ENCODE peak calls at places on chromosomes 2 and 18, in six cellular contexts. F, Z, Q, J, M and B are unnamed samples.

GRCh38 chr2:237556773-237557632 is 9.4 kb upstream of the PRLH start:
- DNase-seq in F (no peak), Z (no peak), Q (no peak), J (no peak), M (no peak), B (no peak)

GRCh38 chr2:222424729-222425671 is 657 bp downstream of the SGPP2 start:
- DNase-seq in F (no peak), Z (no peak), Q (peak; percentile 11), J (no peak), M (no peak), B (peak; percentile 16)

GRCh38 chr2:10188211-10188610 is 65.7 kb downstream of the RRM2 start:
- DNase-seq in F (no peak), Z (peak; percentile 28), Q (no peak), J (no peak), M (no peak), B (peak; percentile 38)

GRCh38 chr2:150477347-150477746 is 10.1 kb downstream of the RND3 start:
- DNase-seq in F (no peak), Z (no peak), Q (no peak), J (no peak), M (peak; percentile 27), B (no peak)

GRCh38 chr18:13513015-13513414 is 213.3 kb downstream of the FAM210A start:
- DNase-seq in F (no peak), Z (no peak), Q (no peak), J (peak; percentile 58), M (no peak), B (no peak)

GRCh38 chr2:174540893-174541292 is 54.1 kb upstream of the GPR155 start:
- DNase-seq in F (no peak), Z (no peak), Q (no peak), J (no peak), M (no peak), B (no peak)

GRCh38 chr18:53268455-53268854 is 928.5 kb downstream of the DCC start:
- DNase-seq in F (no peak), Z (no peak), Q (no peak), J (no peak), M (no peak), B (no peak)

GRCh38 chr2:134283701-134284100 is 29.8 kb downstream of the MGAT5 start:
- DNase-seq in F (no peak), Z (no peak), Q (no peak), J (no peak), M (no peak), B (no peak)

GRCh38 chr2:164589522-164589921 is 31.8 kb downstream of the GRB14 start:
- DNase-seq in F (no peak), Z (no peak), Q (no peak), J (no peak), M (no peak), B (no peak)

GRCh38 chr2:141711627-141712026 is 419.2 kb downstream of the LRP1B start:
- DNase-seq in F (no peak), Z (no peak), Q (no peak), J (no peak), M (no peak), B (no peak)

GRCh38 chr2:155404433-155405002 is 706.0 kb downstream of the KCNJ3 start:
- DNase-seq in F (no peak), Z (no peak), Q (no peak), J (no peak), M (no peak), B (no peak)

GRCh38 chr2:224173882-224174415 is 134.9 kb upstream of the SERPINE2 start:
- DNase-seq in F (no peak), Z (no peak), Q (no peak), J (no peak), M (no peak), B (no peak)

GRCh38 chr2:36376992-36377738 is 21.6 kb downstream of the CRIM1 start:
- DNase-seq in F (no peak), Z (no peak), Q (no peak), J (no peak), M (no peak), B (no peak)

GRCh38 chr2:56444339-56444738 is 260.5 kb downstream of the CCDC85A start:
- DNase-seq in F (no peak), Z (no peak), Q (no peak), J (no peak), M (peak; percentile 26), B (no peak)

GRCh38 chr2:10924859-10925258 is 13.1 kb downstream of the KCNF1 start:
- DNase-seq in F (no peak), Z (no peak), Q (no peak), J (no peak), M (no peak), B (no peak)

GRCh38 chr18:63947051-63947790 is 1.9 kb upstream of the HMSD start:
- DNase-seq in F (no peak), Z (no peak), Q (no peak), J (no peak), M (no peak), B (no peak)

GRCh38 chr2:137168564-137168963 is 403.2 kb downstream of the THSD7B start:
- DNase-seq in F (no peak), Z (no peak), Q (no peak), J (no peak), M (no peak), B (no peak)

GRCh38 chr18:12287684-12288405 is 20.2 kb upstream of the TUBB6 start:
- DNase-seq in F (no peak), Z (no peak), Q (no peak), J (peak; percentile 94), M (peak; percentile 85), B (no peak)

GRCh38 chr2:168114619-168115018 is 132.8 kb downstream of the STK39 start:
- DNase-seq in F (no peak), Z (no peak), Q (no peak), J (no peak), M (peak; percentile 28), B (no peak)

GRCh38 chr2:189799531-189799930 is 15.3 kb downstream of the PMS1 start:
- DNase-seq in F (no peak), Z (no peak), Q (no peak), J (no peak), M (no peak), B (no peak)

GRCh38 chr2:109164739-109165221 is 35.8 kb downstream of the SH3RF3 start:
- DNase-seq in F (no peak), Z (no peak), Q (no peak), J (peak; percentile 81), M (peak; percentile 51), B (no peak)

GRCh38 chr18:3262234-3263171 is 570 bp downstream of the MYL12B start:
- DNase-seq in F (no peak), Z (no peak), Q (peak; percentile 20), J (no peak), M (no peak), B (no peak)

GRCh38 chr2:73156539-73157124 is 43.9 kb upstream of the RAB11FIP5 start:
- DNase-seq in F (no peak), Z (peak; percentile 73), Q (no peak), J (peak; percentile 79), M (peak; percentile 57), B (peak; percentile 49)

GRCh38 chr18:22347624-22348511 is 69.8 kb downstream of the CTAGE1 start:
- DNase-seq in F (no peak), Z (no peak), Q (no peak), J (no peak), M (peak; percentile 52), B (peak; percentile 18)

GRCh38 chr18:54906636-54907180 is 52.6 kb downstream of the CCDC68 start:
- DNase-seq in F (no peak), Z (no peak), Q (no peak), J (no peak), M (no peak), B (no peak)

GRCh38 chr2:235779444-235779896 is 285.6 kb downstream of the AGAP1 start:
- DNase-seq in F (peak; percentile 5), Z (peak; percentile 86), Q (peak; percentile 31), J (peak; percentile 69), M (peak; percentile 71), B (peak; percentile 71)

GRCh38 chr2:151576080-151576479 is 158.2 kb downstream of the NEB start:
- DNase-seq in F (no peak), Z (no peak), Q (no peak), J (no peak), M (no peak), B (no peak)

GRCh38 chr18:10006261-10006903 is 92.6 kb downstream of the VAPA start:
- DNase-seq in F (no peak), Z (no peak), Q (no peak), J (no peak), M (no peak), B (no peak)

GRCh38 chr2:84491256-84491655 is 25.0 kb upstream of the DNAH6 start:
- DNase-seq in F (no peak), Z (no peak), Q (no peak), J (no peak), M (no peak), B (no peak)

GRCh38 chr2:150878347-150878746 is 383.3 kb downstream of the RBM43 start:
- DNase-seq in F (no peak), Z (no peak), Q (no peak), J (no peak), M (no peak), B (no peak)

GRCh38 chr2:47086054-47086471 is 69.0 kb downstream of the STPG4 start:
- DNase-seq in F (no peak), Z (no peak), Q (no peak), J (no peak), M (no peak), B (no peak)

GRCh38 chr2:140454717-140455116 is 1674.5 kb upstream of the NXPH2 start:
- DNase-seq in F (no peak), Z (no peak), Q (no peak), J (no peak), M (no peak), B (no peak)

GRCh38 chr2:218896501-218897393 is 16.1 kb downstream of the WNT10A start:
- DNase-seq in F (peak; percentile 72), Z (no peak), Q (peak; percentile 82), J (no peak), M (no peak), B (no peak)

GRCh38 chr2:238914648-238915015 is 66.7 kb downstream of the TWIST2 start:
- DNase-seq in F (no peak), Z (no peak), Q (no peak), J (no peak), M (no peak), B (no peak)

GRCh38 chr2:169546756-169547155 is 26.9 kb downstream of the FASTKD1 start:
- DNase-seq in F (no peak), Z (no peak), Q (no peak), J (no peak), M (no peak), B (no peak)

GRCh38 chr2:100959225-100959880 is 42.7 kb upstream of the RPL31 start:
- DNase-seq in F (no peak), Z (no peak), Q (no peak), J (no peak), M (no peak), B (no peak)

GRCh38 chr2:55490554-55490953 is 29.0 kb upstream of the CFAP36 start:
- DNase-seq in F (no peak), Z (no peak), Q (no peak), J (no peak), M (peak; percentile 62), B (no peak)

GRCh38 chr2:33469238-33469637 is 7.2 kb upstream of the RASGRP3 start:
- DNase-seq in F (no peak), Z (no peak), Q (no peak), J (no peak), M (no peak), B (no peak)

GRCh38 chr2:68235090-68235489 is 17.2 kb downstream of the PPP3R1 start:
- DNase-seq in F (no peak), Z (no peak), Q (no peak), J (no peak), M (no peak), B (no peak)